ENCODE peak calls at places on chromosomes 6 and 20, in four cellular contexts. L is GM12878, H is H1, E is K562. R is an unnamed sample.

GRCh38 chr20:2750343-2751251 is 49.8 kb downstream of the CPXM1 start:
- DNase-seq in H (no peak), E (peak), L (no peak), R (peak)

GRCh38 chr20:44006126-44006525 is 91.5 kb downstream of the TOX2 start:
- DNase-seq in E (no peak), H (no peak), L (no peak), R (no peak)

GRCh38 chr6:125944896-125945295 is 11.7 kb upstream of the HINT3 start:
- DNase-seq in L (no peak), E (no peak), H (no peak), R (no peak)

GRCh38 chr20:31844737-31845299 is 586 bp downstream of the FOXS1 start:
- DNase-seq in L (no peak), H (no peak), E (no peak), R (no peak)

GRCh38 chr6:166471797-166472260 is 89.1 kb upstream of the MPC1 start:
- DNase-seq in H (no peak), E (no peak), L (no peak), R (no peak)

GRCh38 chr6:35483892-35484645 is 12.8 kb downstream of the TEAD3 start:
- DNase-seq in E (no peak), H (no peak), L (no peak), R (no peak)

GRCh38 chr20:46004813-46005505 is 3.7 kb upstream of the MMP9 start:
- DNase-seq in H (no peak), L (no peak), E (no peak), R (no peak)

GRCh38 chr6:137851669-137852068 is 15.4 kb upstream of the TNFAIP3 start:
- DNase-seq in E (no peak), L (no peak), H (no peak), R (no peak)

GRCh38 chr6:106783631-106784566 is 154.5 kb downstream of the QRSL1 start:
- DNase-seq in H (no peak), E (no peak), L (no peak), R (no peak)

GRCh38 chr20:37839432-37839827 is 63.5 kb upstream of the VSTM2L start:
- DNase-seq in E (no peak), H (no peak), L (no peak), R (no peak)

GRCh38 chr6:126176266-126176665 is 163.6 kb upstream of the CENPW start:
- DNase-seq in H (no peak), L (no peak), E (no peak), R (peak)

GRCh38 chr6:67706388-67706787 is 928.7 kb upstream of the ADGRB3 start:
- DNase-seq in H (no peak), E (no peak), L (no peak), R (no peak)

GRCh38 chr6:126388235-126388634 is 48.3 kb downstream of the CENPW start:
- DNase-seq in L (no peak), E (no peak), H (no peak), R (no peak)

GRCh38 chr6:14117158-14118090 is at the start of gene CD83:
- DNase-seq in L (no peak), E (peak), H (no peak), R (peak)

GRCh38 chr6:56540950-56541600 is 101.6 kb downstream of the DST start:
- DNase-seq in E (peak), L (no peak), H (no peak), R (peak)

GRCh38 chr6:78911218-78911617 is 43.9 kb downstream of the IRAK1BP1 start:
- DNase-seq in L (no peak), H (no peak), E (no peak), R (no peak)

GRCh38 chr6:2684059-2684749 is 66.5 kb downstream of the MYLK4 start:
- DNase-seq in L (no peak), H (no peak), E (no peak), R (no peak)

GRCh38 chr6:79797912-79798311 is 149.4 kb downstream of the ELOVL4 start:
- DNase-seq in E (no peak), L (no peak), H (no peak), R (no peak)

GRCh38 chr6:170450946-170451761 is 102.0 kb downstream of the PSMB1 start:
- DNase-seq in E (no peak), L (no peak), H (no peak), R (no peak)
- TF ChIP-seq CBX5 in E (no peak), L (no peak), H (no peak), R (no peak)

DNA sequence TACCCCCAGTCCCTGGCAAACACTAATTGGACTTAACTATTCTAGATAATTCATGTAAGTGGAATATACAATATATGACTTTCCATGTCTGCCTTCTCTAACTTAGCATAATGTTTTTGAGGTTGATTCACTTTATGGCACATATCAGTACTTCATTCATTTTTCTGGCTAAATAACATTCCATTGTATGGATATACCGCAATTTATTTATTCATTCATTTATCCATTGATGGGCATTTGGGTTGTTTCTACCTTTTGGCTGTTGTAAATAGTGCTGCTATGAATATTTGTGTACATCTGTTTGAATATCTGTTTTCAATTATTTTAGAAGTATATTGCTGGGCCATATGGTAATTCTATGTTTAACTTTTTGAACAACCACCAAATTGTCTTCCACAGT is 616.3 kb downstream of the UTRN start:
- DNase-seq in L (no peak), E (no peak), H (no peak), R (no peak)
- TF ChIP-seq USF2 in L (no peak), E (no peak), H (no peak), R (no peak)

GRCh38 chr6:141521440-141521839 is 611.3 kb upstream of the GJE1 start:
- DNase-seq in L (no peak), E (no peak), H (no peak), R (no peak)
- TF ChIP-seq CBX5 in L (no peak), E (no peak), H (no peak), R (no peak)

GRCh38 chr6:50264995-50265571 is 215.4 kb upstream of the DEFB112 start:
- DNase-seq in L (no peak), E (no peak), H (no peak), R (peak)
- TF ChIP-seq USF2 in L (no peak), E (no peak), H (no peak), R (no peak)

GRCh38 chr6:74715362-74716068 is 490.3 kb downstream of the COL12A1 start:
- DNase-seq in E (no peak), L (no peak), H (no peak), R (no peak)
- TF ChIP-seq CBX5 in E (no peak), L (no peak), H (no peak), R (no peak)

GRCh38 chr6:97394160-97394748 is 111.2 kb upstream of the MMS22L start:
- DNase-seq in L (peak), E (peak), H (no peak), R (peak)
- TF ChIP-seq USF2 in L (no peak), E (no peak), H (no peak), R (no peak)

GRCh38 chr6:73308712-73309533 is 45.2 kb downstream of the DPPA5 start:
- DNase-seq in L (no peak), E (peak), H (no peak), R (no peak)
- TF ChIP-seq CBX5 in L (no peak), E (no peak), H (no peak), R (no peak)

R was measured in HepG2.